ENCODE peak calls at places on chromosomes 5 and 9, in four cellular contexts. V, Z, R and U are unnamed samples.

GRCh38 chr9:110092792-110093191 is 115.2 kb downstream of the C9orf152 start:
- DNase-seq in Z (no peak), V (no peak), R (no peak), U (no peak)

GRCh38 chr9:35577486-35577885 is 27.6 kb upstream of the TESK1 start:
- DNase-seq in R (no peak), V (no peak), Z (no peak), U (no peak)

GRCh38 chr5:179901915-179902762 is 5.6 kb downstream of the TBC1D9B start:
- DNase-seq in V (no peak), Z (no peak), R (no peak), U (no peak)

GRCh38 chr5:163893301-163893700 is 387.9 kb downstream of the MAT2B start:
- DNase-seq in V (no peak), Z (no peak), R (no peak), U (peak; percentile 12)

GRCh38 chr9:96691326-96691725 is 36.2 kb upstream of the PRXL2C start:
- DNase-seq in Z (no peak), V (no peak), R (no peak), U (no peak)

GRCh38 chr5:72427016-72427415 is 80.2 kb downstream of the ZNF366 start:
- DNase-seq in R (no peak), V (no peak), Z (no peak), U (no peak)

GRCh38 chr5:128085413-128085812 is 1.8 kb downstream of the SLC12A2 start:
- DNase-seq in Z (no peak), R (no peak), V (no peak), U (no peak)

GRCh38 chr5:95114305-95114704 is 170.6 kb downstream of the MCTP1 start:
- DNase-seq in Z (no peak), R (no peak), V (no peak), U (no peak)

GRCh38 chr5:176535655-176536131 is 1.5 kb downstream of the RNF44 start:
- DNase-seq in Z (no peak), R (no peak), V (no peak), U (no peak)

GRCh38 chr5:88707216-88707965 is 175.6 kb downstream of the MEF2C start:
- DNase-seq in Z (no peak), R (no peak), V (no peak), U (no peak)

GRCh38 chr9:3237121-3237520 is 288.7 kb downstream of the RFX3 start:
- DNase-seq in V (no peak), Z (no peak), R (no peak), U (no peak)

GRCh38 chr5:130797303-130797702 is 367.8 kb downstream of the HINT1 start:
- DNase-seq in R (no peak), Z (no peak), V (no peak), U (no peak)

GRCh38 chr5:7412369-7412768 is 16.4 kb downstream of the ADCY2 start:
- DNase-seq in R (no peak), Z (no peak), V (no peak), U (no peak)

GRCh38 chr5:8981016-8981415 is 564.9 kb downstream of the SEMA5A start:
- DNase-seq in R (no peak), Z (no peak), V (no peak), U (no peak)

GRCh38 chr9:78902051-78902450 is 605.1 kb downstream of the PSAT1 start:
- DNase-seq in R (no peak), V (no peak), Z (no peak), U (no peak)

GRCh38 chr9:109190151-109190550 is 23.1 kb upstream of the FRRS1L start:
- DNase-seq in Z (no peak), V (no peak), R (no peak), U (no peak)

GRCh38 chr5:139759219-139759721 is 36.3 kb upstream of the PSD2 start:
- DNase-seq in V (no peak), R (no peak), Z (no peak), U (peak; percentile 55)

GRCh38 chr9:113546566-113546965 is 83.0 kb downstream of the RGS3 start:
- DNase-seq in R (no peak), V (no peak), Z (no peak), U (no peak)

GRCh38 chr9:69460002-69460401 is 135.0 kb downstream of the ENTREP1 start:
- DNase-seq in V (no peak), R (no peak), Z (no peak), U (no peak)

GRCh38 chr9:133226219-133227171 is 17.4 kb upstream of the OBP2B start:
- DNase-seq in V (no peak), Z (no peak), R (no peak), U (no peak)

GRCh38 chr5:98570661-98571181 is 202.7 kb upstream of the RGMB start:
- DNase-seq in R (no peak), V (no peak), Z (no peak), U (no peak)

GRCh38 chr9:127020526-127021078 is 101.8 kb downstream of the ANGPTL2 start:
- DNase-seq in V (no peak), R (no peak), Z (no peak), U (no peak)

GRCh38 chr9:135296783-135297715 is 182.5 kb upstream of the PPP1R26 start:
- DNase-seq in V (no peak), R (no peak), Z (no peak), U (no peak)

GRCh38 chr5:113020461-113021273 is 44.1 kb downstream of the DCP2 start:
- DNase-seq in V (no peak), R (no peak), Z (no peak), U (no peak)

GRCh38 chr5:102314328-102314727 is 18.2 kb upstream of the SLCO4C1 start:
- DNase-seq in Z (no peak), R (no peak), V (no peak), U (no peak)